ENCODE peak calls at places on chromosomes 7 and 10, in six cellular contexts. O, I, N, R, H and S are unnamed samples.
A peak's percentile ranks its signal among the peaks of the same experiment; 100 is the strongest.

GRCh38 chr10:122733450-122733849 is 33.8 kb upstream of the C10orf120 start:
- DNase-seq in O (no peak), I (no peak), N (no peak), R (no peak), H (no peak), S (no peak)

GRCh38 chr10:69751216-69751615 is 50.5 kb upstream of the COL13A1 start:
- DNase-seq in O (no peak), I (no peak), N (no peak), R (no peak), H (no peak), S (no peak)

GRCh38 chr7:92783260-92783911 is 53.0 kb downstream of the CDK6 start:
- DNase-seq in O (no peak), I (no peak), N (no peak), R (no peak), H (no peak), S (no peak)

GRCh38 chr10:91798736-91799579 is 732 bp downstream of the TNKS2 start:
- DNase-seq in O (peak; percentile 70), I (peak; percentile 65), N (no peak), R (no peak), H (peak; percentile 61), S (peak; percentile 41)

GRCh38 chr7:22110227-22110839 is 164.6 kb upstream of the CDCA7L start:
- DNase-seq in O (peak; percentile 85), I (peak; percentile 81), N (peak; percentile 36), R (peak; percentile 39), H (peak; percentile 49), S (peak; percentile 65)

GRCh38 chr10:87817873-87818504 is at the start of gene ATAD1:
- DNase-seq in O (peak; percentile 92), I (peak; percentile 89), N (peak; percentile 82), R (peak; percentile 62), H (peak; percentile 89), S (peak; percentile 91)

GRCh38 chr7:96303105-96303685 is 18.7 kb downstream of the SLC25A13 start:
- DNase-seq in O (peak; percentile 19), I (no peak), N (no peak), R (no peak), H (peak; percentile 37), S (peak; percentile 82)

GRCh38 chr10:117226813-117227451 is 14.0 kb upstream of the SLC18A2 start:
- DNase-seq in O (peak; percentile 81), I (peak; percentile 64), N (no peak), R (no peak), H (peak; percentile 54), S (no peak)

GRCh38 chr7:117777335-117778150 is 95.7 kb downstream of the CTTNBP2 start:
- DNase-seq in O (no peak), I (peak; percentile 48), N (no peak), R (no peak), H (peak; percentile 25), S (no peak)

GRCh38 chr7:131234719-131235488 is 92.8 kb upstream of the MKLN1 start:
- DNase-seq in O (no peak), I (no peak), N (no peak), R (no peak), H (no peak), S (no peak)

GRCh38 chr10:47331954-47332353 is 9.7 kb downstream of the GDF2 start:
- DNase-seq in O (no peak), I (no peak), N (no peak), R (no peak), H (no peak), S (no peak)

GRCh38 chr10:93346712-93347111 is 135.4 kb downstream of the MYOF start:
- DNase-seq in O (peak; percentile 31), I (no peak), N (no peak), R (no peak), H (no peak), S (no peak)

GRCh38 chr10:69655124-69655867 is 25.2 kb downstream of the FAM241B start:
- DNase-seq in O (no peak), I (no peak), N (no peak), R (no peak), H (no peak), S (no peak)

GRCh38 chr7:26443761-26444160 is 152.1 kb downstream of the SNX10 start:
- DNase-seq in O (no peak), I (no peak), N (no peak), R (no peak), H (no peak), S (no peak)

GRCh38 chr7:46011501-46011900 is 90.4 kb upstream of the IGFBP3 start:
- DNase-seq in O (no peak), I (no peak), N (no peak), R (no peak), H (no peak), S (no peak)

GRCh38 chr10:62426086-62426485 is 51.9 kb downstream of the ZNF365 start:
- DNase-seq in O (peak; percentile 62), I (peak; percentile 17), N (no peak), R (no peak), H (no peak), S (peak; percentile 46)

GRCh38 chr7:87058739-87059524 is 522 bp downstream of the ELAPOR2 start:
- DNase-seq in O (peak; percentile 7), I (peak; percentile 5), N (no peak), R (no peak), H (peak; percentile 58), S (peak; percentile 6)

GRCh38 chr7:108335264-108335918 is 120.8 kb downstream of the NRCAM start:
- DNase-seq in O (peak; percentile 16), I (peak; percentile 51), N (no peak), R (no peak), H (peak; percentile 12), S (no peak)

GRCh38 chr7:2266911-2267310 is 24.9 kb downstream of the NUDT1 start:
- DNase-seq in O (peak; percentile 64), I (peak; percentile 92), N (no peak), R (no peak), H (no peak), S (no peak)

GRCh38 chr10:48266528-48266927 is 8.0 kb downstream of the FRMPD2 start:
- DNase-seq in O (no peak), I (no peak), N (no peak), R (no peak), H (no peak), S (no peak)

GRCh38 chr10:125052146-125052545 is 108.2 kb downstream of the CTBP2 start:
- DNase-seq in O (no peak), I (no peak), N (no peak), R (no peak), H (no peak), S (no peak)

GRCh38 chr10:122257041-122257440 is 14.1 kb upstream of the BTBD16 start:
- DNase-seq in O (peak; percentile 16), I (no peak), N (no peak), R (no peak), H (no peak), S (no peak)

GRCh38 chr7:150959739-150960734 is 18.1 kb downstream of the KCNH2 start:
- DNase-seq in O (no peak), I (no peak), N (no peak), R (no peak), H (no peak), S (no peak)

GRCh38 chr7:117728858-117729257 is 144.4 kb downstream of the CTTNBP2 start:
- DNase-seq in O (no peak), I (no peak), N (no peak), R (no peak), H (no peak), S (no peak)

GRCh38 chr10:119815671-119816070 is 57.0 kb downstream of the MCMBP start:
- DNase-seq in O (no peak), I (no peak), N (no peak), R (no peak), H (no peak), S (no peak)

GRCh38 chr10:31602541-31603244 is 283.7 kb downstream of the ZEB1 start:
- DNase-seq in O (peak; percentile 96), I (peak; percentile 74), N (no peak), R (no peak), H (peak; percentile 58), S (no peak)

GRCh38 chr7:157528785-157529341 is 192.1 kb downstream of the DNAJB6 start:
- DNase-seq in O (no peak), I (no peak), N (no peak), R (no peak), H (no peak), S (no peak)

GRCh38 chr7:158061884-158062656 is 525.6 kb downstream of the PTPRN2 start:
- DNase-seq in O (no peak), I (no peak), N (no peak), R (no peak), H (no peak), S (no peak)

GRCh38 chr10:120495226-120495625 is 38.2 kb downstream of the PLPP4 start:
- DNase-seq in O (peak; percentile 40), I (no peak), N (no peak), R (no peak), H (no peak), S (no peak)

GRCh38 chr10:120318862-120319261 is 138.2 kb upstream of the PLPP4 start:
- DNase-seq in O (no peak), I (no peak), N (no peak), R (no peak), H (no peak), S (no peak)

GRCh38 chr10:103192451-103193106 is 493 bp downstream of the NT5C2 start:
- DNase-seq in O (peak; percentile 92), I (peak; percentile 76), N (peak; percentile 35), R (peak; percentile 45), H (peak; percentile 87), S (peak; percentile 56)

GRCh38 chr10:133324198-133324792 is 12.4 kb downstream of the CALY start:
- DNase-seq in O (peak; percentile 72), I (peak; percentile 42), N (peak; percentile 46), R (no peak), H (peak; percentile 89), S (peak; percentile 76)

GRCh38 chr7:135499818-135500217 is 10.1 kb downstream of the CNOT4 start:
- DNase-seq in O (no peak), I (peak; percentile 48), N (no peak), R (no peak), H (no peak), S (no peak)

GRCh38 chr10:93072225-93072712 is 1.4 kb upstream of the CYP26A1 start:
- DNase-seq in O (peak; percentile 18), I (no peak), N (no peak), R (no peak), H (peak; percentile 22), S (no peak)

GRCh38 chr10:63843107-63843506 is 321.9 kb downstream of the REEP3 start:
- DNase-seq in O (no peak), I (no peak), N (no peak), R (no peak), H (no peak), S (no peak)

GRCh38 chr10:30774281-30774680 is 144.7 kb upstream of the LYZL2 start:
- DNase-seq in O (no peak), I (no peak), N (no peak), R (no peak), H (no peak), S (no peak)

GRCh38 chr7:1059200-1060091 is 15.1 kb downstream of the GPR146 start:
- DNase-seq in O (peak; percentile 12), I (no peak), N (no peak), R (no peak), H (no peak), S (no peak)

GRCh38 chr10:118875087-118875486 is 120.3 kb upstream of the CACUL1 start:
- DNase-seq in O (no peak), I (no peak), N (no peak), R (no peak), H (no peak), S (no peak)

GRCh38 chr7:7720750-7721621 is 2.6 kb upstream of the RPA3 start:
- DNase-seq in O (no peak), I (no peak), N (no peak), R (no peak), H (no peak), S (no peak)